ENCODE peak calls at places on chromosome 10, in nine cellular contexts. N, B, V, L, J, S, W, F and O are unnamed samples.

GRCh38 chr10:34504534-34504933 is 310.6 kb downstream of the PARD3 start:
- DNase-seq in S (no peak), F (peak), W (peak), L (no peak), V (peak), J (no peak), B (peak), N (peak), O (peak)

GRCh38 chr10:73159038-73159648 is 8.7 kb downstream of the ECD start:
- DNase-seq in L (peak), B (peak), N (peak), V (peak), F (no peak), J (peak), S (no peak), W (no peak), O (peak)

GRCh38 chr10:2106641-2107040 is 369.3 kb upstream of the ADARB2 start:
- DNase-seq in N (no peak), W (no peak), S (no peak), L (no peak), V (no peak), B (no peak), J (no peak), F (no peak), O (no peak)

GRCh38 chr10:12852732-12853131 is 148.8 kb downstream of the CCDC3 start:
- DNase-seq in L (no peak), N (no peak), W (no peak), S (no peak), B (no peak), J (no peak), V (no peak), F (no peak), O (no peak)

GRCh38 chr10:74544106-74544505 is 282.3 kb upstream of the KAT6B start:
- DNase-seq in L (no peak), F (peak), B (no peak), N (peak), S (no peak), W (no peak), J (no peak), V (no peak), O (no peak)

GRCh38 chr10:71848325-71849277 is 2.5 kb downstream of the PSAP start:
- DNase-seq in B (no peak), V (peak), F (peak), S (no peak), W (no peak), N (no peak), J (no peak), L (no peak), O (no peak)

GRCh38 chr10:9605231-9605630 is 1412.4 kb upstream of the CELF2 start:
- DNase-seq in W (no peak), L (no peak), V (no peak), F (no peak), N (no peak), B (peak), S (no peak), J (no peak), O (no peak)

GRCh38 chr10:15642095-15642494 is 77.6 kb downstream of the ITGA8 start:
- DNase-seq in W (no peak), L (no peak), J (no peak), F (peak), V (no peak), N (peak), B (peak), S (no peak), O (peak)

GRCh38 chr10:103514244-103514643 is 20.7 kb downstream of the NEURL1 start:
- DNase-seq in V (no peak), L (no peak), J (no peak), F (no peak), B (no peak), S (peak), N (no peak), W (no peak), O (no peak)

GRCh38 chr10:102752266-102752930 is 8.7 kb downstream of the WBP1L start:
- DNase-seq in F (peak), B (peak), J (no peak), S (no peak), W (no peak), N (no peak), V (peak), L (no peak), O (peak)

GRCh38 chr10:100829933-100830727 is 82.6 kb upstream of the SLF2 start:
- DNase-seq in S (no peak), F (no peak), L (no peak), V (no peak), W (no peak), J (no peak), B (no peak), N (no peak), O (no peak)

GRCh38 chr10:28595618-28596017 is 62.7 kb downstream of the WAC start:
- DNase-seq in J (no peak), L (no peak), N (no peak), F (peak), S (no peak), V (no peak), B (no peak), W (no peak), O (peak)

GRCh38 chr10:79490400-79491081 is 21.8 kb upstream of the EIF5AL1 start:
- DNase-seq in F (peak), J (peak), V (no peak), W (no peak), N (peak), B (no peak), L (no peak), S (no peak), O (peak)

GRCh38 chr10:133131754-133132710 is 28.0 kb upstream of the KNDC1 start:
- DNase-seq in S (no peak), N (no peak), F (no peak), V (no peak), B (no peak), L (no peak), J (no peak), W (no peak), O (no peak)

GRCh38 chr10:4270116-4270515 is 485.1 kb upstream of the KLF6 start:
- DNase-seq in W (no peak), S (no peak), J (peak), F (peak), N (peak), B (peak), L (peak), V (no peak), O (peak)

GRCh38 chr10:119449760-119450461 is 92.6 kb downstream of the RGS10 start:
- DNase-seq in J (no peak), W (no peak), V (no peak), F (peak), B (peak), L (no peak), S (peak), N (peak), O (peak)

GRCh38 chr10:12807982-12808613 is 193.4 kb downstream of the CCDC3 start:
- DNase-seq in V (no peak), W (no peak), N (no peak), S (peak), L (no peak), J (no peak), B (no peak), F (no peak), O (no peak)

GRCh38 chr10:30002438-30003266 is 56.7 kb downstream of the JCAD start:
- DNase-seq in F (peak), N (peak), L (peak), S (peak), B (peak), W (peak), J (peak), V (peak), O (peak)

GRCh38 chr10:132905661-132906060 is 36.7 kb downstream of the CFAP46 start:
- DNase-seq in V (no peak), L (no peak), N (no peak), S (peak), J (no peak), B (no peak), W (no peak), F (no peak), O (no peak)

GRCh38 chr10:103592186-103593021 is 98.9 kb downstream of the NEURL1 start:
- DNase-seq in W (peak), F (no peak), N (peak), B (no peak), S (no peak), V (peak), J (no peak), L (peak), O (peak)

GRCh38 chr10:44520651-44521050 is 135.8 kb upstream of the CXCL12 start:
- DNase-seq in N (no peak), W (no peak), V (no peak), S (no peak), J (no peak), B (no peak), F (peak), L (no peak), O (no peak)

GRCh38 chr10:130022071-130022470 is 58.0 kb upstream of the EBF3 start:
- DNase-seq in S (no peak), W (no peak), B (no peak), J (peak), N (no peak), L (no peak), F (no peak), V (no peak), O (no peak)

GRCh38 chr10:21517134-21517982 is 8.1 kb downstream of the SKIDA1 start:
- DNase-seq in L (no peak), W (no peak), V (no peak), B (no peak), S (peak), F (peak), N (peak), J (peak), O (peak)

GRCh38 chr10:86388119-86388704 is 21.6 kb upstream of the GRID1 start:
- DNase-seq in B (no peak), S (peak), L (no peak), F (no peak), V (no peak), W (no peak), N (no peak), J (no peak), O (no peak)

GRCh38 chr10:8312861-8313260 is 258.4 kb downstream of the GATA3 start:
- DNase-seq in F (peak), W (no peak), J (no peak), V (no peak), L (no peak), N (no peak), S (no peak), B (no peak), O (no peak)

GRCh38 chr10:92123031-92123450 is 167.8 kb downstream of the CPEB3 start:
- DNase-seq in S (no peak), J (no peak), F (no peak), W (no peak), B (no peak), V (peak), L (no peak), N (no peak), O (no peak)

GRCh38 chr10:107899075-107899474 is 734.6 kb upstream of the SORCS1 start:
- DNase-seq in L (no peak), W (no peak), B (no peak), F (no peak), N (no peak), V (no peak), J (no peak), S (no peak), O (no peak)

GRCh38 chr10:105743343-105744056 is 1102.4 kb downstream of the SORCS3 start:
- DNase-seq in B (no peak), S (no peak), L (no peak), V (no peak), W (no peak), J (peak), F (no peak), N (no peak), O (no peak)

GRCh38 chr10:29026065-29026797 is 262.6 kb upstream of the LYZL1 start:
- DNase-seq in L (no peak), F (peak), S (no peak), W (no peak), B (no peak), V (no peak), J (no peak), N (no peak), O (peak)

GRCh38 chr10:85614566-85614965 is 752.0 kb downstream of the GRID1 start:
- DNase-seq in V (no peak), N (no peak), W (no peak), F (no peak), J (no peak), S (no peak), L (no peak), B (no peak), O (no peak)

GRCh38 chr10:127612-128432 is 7.4 kb upstream of the ZMYND11 start:
- DNase-seq in N (no peak), J (peak), S (no peak), F (no peak), V (no peak), B (no peak), W (no peak), L (peak), O (no peak)

GRCh38 chr10:3398825-3399646 is 226.5 kb upstream of the PITRM1 start:
- DNase-seq in S (peak), N (no peak), B (peak), F (no peak), L (no peak), J (peak), W (no peak), V (peak), O (no peak)

GRCh38 chr10:125983161-125983560 is 86.8 kb downstream of the FANK1 start:
- DNase-seq in N (no peak), V (no peak), F (peak), S (no peak), L (no peak), W (no peak), B (no peak), J (no peak), O (no peak)

GRCh38 chr10:27547482-27547881 is 43.4 kb downstream of the RAB18 start:
- DNase-seq in L (no peak), F (no peak), B (no peak), J (no peak), N (no peak), V (no peak), S (no peak), W (no peak), O (no peak)

GRCh38 chr10:11679946-11680345 is 62.2 kb upstream of the ECHDC3 start:
- DNase-seq in F (no peak), L (no peak), V (no peak), B (no peak), S (no peak), N (no peak), J (no peak), W (no peak), O (no peak)
- H3K4me3 ChIP-seq in F (no peak), L (no peak), V (no peak), B (no peak), S (no peak), N (no peak), J (no peak), W (no peak), O (no peak)

DNA sequence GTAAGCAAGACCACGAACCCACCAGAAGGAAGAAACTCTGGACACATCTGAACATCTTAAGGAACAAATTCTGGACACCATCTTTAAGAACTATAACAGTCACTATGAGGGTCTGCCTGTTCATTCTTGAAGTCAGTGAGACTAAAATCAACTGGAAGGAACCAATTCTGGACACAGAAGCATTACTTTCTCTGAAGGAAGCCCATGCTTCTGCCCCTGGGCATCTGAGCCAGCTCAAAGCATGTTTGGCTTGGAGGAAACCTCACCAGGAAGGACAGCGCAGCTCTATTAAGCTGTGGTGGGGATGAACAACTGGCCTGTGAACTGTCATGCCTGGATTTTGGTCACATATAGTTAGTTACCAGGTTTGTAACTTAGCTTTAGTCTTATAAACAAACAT is 132.4 kb upstream of the GDF10 start:
- DNase-seq in L (no peak), S (no peak), J (no peak), B (no peak), N (no peak), W (no peak), V (no peak), F (no peak), O (peak)
- H3K4me3 ChIP-seq in L (peak), S (no peak), J (no peak), B (peak), N (peak), W (no peak), V (no peak), F (no peak), O (no peak)

GRCh38 chr10:70430489-70431445 is 10.7 kb downstream of the NODAL start:
- DNase-seq in W (no peak), N (peak), F (no peak), V (peak), B (peak), L (no peak), S (no peak), J (peak), O (peak)
- H3K4me3 ChIP-seq in W (no peak), N (no peak), F (no peak), V (no peak), B (no peak), L (no peak), S (no peak), J (no peak), O (no peak)

GRCh38 chr10:90930070-90930837 is 9.4 kb upstream of the ANKRD1 start:
- DNase-seq in S (no peak), J (no peak), L (no peak), W (no peak), F (peak), B (peak), V (peak), N (peak), O (peak)
- H3K4me3 ChIP-seq in S (no peak), J (peak), L (no peak), W (no peak), F (peak), B (no peak), V (peak), N (peak), O (no peak)

GRCh38 chr10:96612052-96612830 is 25.4 kb upstream of the TM9SF3 start:
- DNase-seq in S (no peak), L (no peak), F (no peak), V (peak), N (no peak), J (no peak), B (no peak), W (no peak), O (no peak)
- H3K4me3 ChIP-seq in S (no peak), L (no peak), F (no peak), V (no peak), N (no peak), J (no peak), B (no peak), W (no peak), O (no peak)

DNA sequence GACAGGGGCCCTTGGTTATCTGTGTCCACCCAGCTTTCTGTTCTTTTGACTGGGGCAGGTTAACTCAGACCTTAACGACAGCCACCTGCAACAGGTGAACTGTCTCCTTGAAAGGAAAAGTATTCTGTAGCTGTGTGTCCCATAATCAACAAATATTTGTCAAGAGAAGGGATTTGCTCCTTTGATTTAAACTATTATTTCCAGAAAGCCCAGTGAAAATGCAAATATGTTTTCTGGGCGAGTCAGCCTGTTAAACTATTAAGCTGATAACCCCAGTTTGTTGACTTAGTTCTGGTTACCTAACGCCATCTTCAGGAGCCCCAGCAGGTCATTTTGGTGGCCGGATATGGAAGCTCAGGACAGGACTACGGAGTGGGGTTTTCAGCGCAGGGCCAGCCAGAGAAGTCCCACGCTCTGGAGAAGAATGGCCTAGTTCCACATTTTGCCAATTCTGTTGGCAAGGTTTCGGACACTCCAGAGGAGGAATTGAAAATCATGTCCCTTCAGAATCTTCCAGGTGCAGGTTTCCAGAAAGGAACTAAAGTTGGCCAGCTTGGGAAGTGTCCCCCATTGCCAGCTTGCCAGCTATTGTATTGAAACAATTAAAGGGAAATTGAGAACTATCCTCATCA is 54.5 kb downstream of the ADRA2A start:
- DNase-seq in J (no peak), B (no peak), W (no peak), S (no peak), V (no peak), N (no peak), F (no peak), L (no peak), O (no peak)
- H3K4me3 ChIP-seq in J (no peak), B (no peak), W (no peak), S (no peak), V (no peak), N (no peak), F (no peak), L (no peak), O (no peak)

DNA sequence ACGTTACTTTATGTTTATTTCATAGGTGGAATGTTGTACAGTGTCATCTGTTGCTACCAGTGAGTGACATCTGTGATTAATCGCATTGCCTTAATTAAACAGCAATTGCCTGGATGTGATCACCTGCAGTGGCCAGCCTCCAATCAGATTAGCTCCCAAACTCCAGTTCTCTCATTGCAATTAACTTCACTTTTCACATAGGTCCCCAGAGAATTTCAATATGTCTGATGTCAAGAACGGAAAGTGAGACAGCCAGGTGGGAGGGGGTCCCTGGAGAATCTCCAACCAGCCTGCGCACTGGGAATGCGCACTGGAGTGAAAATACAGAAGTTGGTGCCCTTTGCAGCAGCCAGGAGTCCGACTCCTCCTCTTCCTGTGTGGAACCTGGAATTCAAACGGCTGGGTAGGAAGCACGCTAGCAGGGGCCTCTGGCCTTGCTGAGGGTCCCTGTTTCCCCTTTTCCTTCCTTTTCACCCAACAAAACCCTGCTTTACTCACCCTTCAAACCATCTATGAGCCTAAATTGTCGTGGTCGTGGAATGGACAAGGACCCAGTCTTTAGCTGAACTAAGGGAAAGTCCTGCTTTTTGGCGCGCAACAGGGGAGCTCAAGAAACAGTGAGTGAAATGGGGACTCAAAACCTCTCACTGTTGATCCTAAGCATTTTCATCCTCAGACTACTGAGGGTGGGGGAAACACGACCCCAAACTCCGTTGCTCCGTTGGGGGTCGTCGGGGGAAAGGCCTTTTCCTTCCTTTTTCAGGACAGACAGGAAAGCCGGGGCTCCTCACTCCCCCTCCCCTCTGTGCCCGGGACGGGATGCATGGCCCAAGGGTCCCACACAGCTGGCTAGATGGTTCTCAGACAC is 1355.5 kb upstream of the LRRTM3 start:
- DNase-seq in B (no peak), N (peak), F (peak), L (peak), V (peak), J (peak), W (peak), S (peak), O (peak)
- H3K4me3 ChIP-seq in B (peak), N (peak), F (peak), L (peak), V (peak), J (peak), W (peak), S (peak), O (peak)

GRCh38 chr10:14560794-14561765 is 213.6 kb downstream of the FAM107B start:
- DNase-seq in F (no peak), S (no peak), L (peak), W (no peak), V (no peak), B (no peak), N (no peak), J (no peak), O (no peak)
- H3K4me3 ChIP-seq in F (no peak), S (no peak), L (no peak), W (no peak), V (no peak), B (no peak), N (no peak), J (no peak), O (no peak)